ENCODE peak calls at places on chromosomes 16 and 17, in five cellular contexts. D, C, P, R and V are unnamed samples.

GRCh38 chr16:88593064-88593463 is 22.9 kb downstream of the ZC3H18 start:
- DNase-seq in R (no peak), P (no peak), C (no peak), D (no peak), V (no peak)

GRCh38 chr17:18070861-18071340 is 16.8 kb upstream of the DRG2 start:
- DNase-seq in C (no peak), P (no peak), R (no peak), D (peak; percentile 35), V (peak; percentile 47)

GRCh38 chr17:38789185-38789584 is 10.2 kb downstream of the PIP4K2B start:
- DNase-seq in P (no peak), R (no peak), D (peak; percentile 94), C (no peak), V (peak; percentile 79)

GRCh38 chr17:78995761-78996451 is 13.7 kb downstream of the CANT1 start:
- DNase-seq in D (no peak), C (peak; percentile 63), R (peak; percentile 91), P (no peak), V (no peak)

GRCh38 chr17:82439829-82440365 is 10.7 kb downstream of the CYBC1 start:
- DNase-seq in D (no peak), P (no peak), C (no peak), R (peak; percentile 51), V (no peak)

GRCh38 chr16:67164599-67165061 is at the start of gene HSF4:
- DNase-seq in R (peak; percentile 74), P (no peak), D (no peak), C (peak; percentile 79), V (no peak)

GRCh38 chr16:85326113-85326793 is 214.0 kb upstream of the CIBAR2 start:
- DNase-seq in R (no peak), C (no peak), P (no peak), D (peak; percentile 51), V (no peak)

GRCh38 chr17:35931794-35932419 is 1.3 kb upstream of the RDM1 start:
- DNase-seq in P (no peak), R (no peak), C (no peak), D (no peak), V (peak; percentile 28)

GRCh38 chr16:90018297-90019200 is 707 bp downstream of the DBNDD1 start:
- DNase-seq in D (peak; percentile 43), C (peak; percentile 84), P (no peak), R (no peak), V (no peak)

GRCh38 chr16:70481929-70482536 is 27.6 kb downstream of the FCSK start:
- DNase-seq in C (no peak), D (no peak), R (no peak), P (no peak), V (peak; percentile 43)

GRCh38 chr17:40023590-40024292 is 8.5 kb downstream of the CSF3 start:
- DNase-seq in D (no peak), R (peak; percentile 88), C (no peak), P (no peak), V (peak; percentile 62)

GRCh38 chr16:11136600-11136999 is 119.4 kb downstream of the SOCS1 start:
- DNase-seq in P (no peak), C (peak; percentile 72), R (no peak), D (no peak), V (peak; percentile 34)

GRCh38 chr16:77683845-77684526 is 38.3 kb upstream of the NUDT7 start:
- DNase-seq in C (no peak), D (no peak), R (no peak), P (no peak), V (no peak)

GRCh38 chr17:1979182-1979980 is 45.8 kb downstream of the RTN4RL1 start:
- DNase-seq in C (no peak), R (no peak), P (no peak), D (no peak), V (no peak)

GRCh38 chr16:82016964-82017363 is 5.7 kb upstream of the SDR42E1 start:
- DNase-seq in C (no peak), R (no peak), P (no peak), D (no peak), V (peak; percentile 75)

GRCh38 chr17:78805301-78805700 is 23.2 kb upstream of the CYTH1 start:
- DNase-seq in C (peak; percentile 40), P (no peak), D (no peak), R (no peak), V (no peak)

GRCh38 chr17:79793924-79794304 is 3.0 kb downstream of the CBX8 start:
- DNase-seq in R (no peak), C (no peak), D (peak; percentile 83), P (no peak), V (no peak)

GRCh38 chr17:63116967-63117366 is 150.9 kb downstream of the TANC2 start:
- DNase-seq in P (no peak), D (peak; percentile 58), C (no peak), R (no peak), V (peak; percentile 45)

GRCh38 chr16:56011808-56012478 is 136.8 kb upstream of the CES5A start:
- DNase-seq in D (no peak), P (no peak), C (no peak), R (no peak), V (no peak)

GRCh38 chr16:86854058-86854621 is 275.8 kb downstream of the FOXL1 start:
- DNase-seq in P (no peak), C (no peak), R (no peak), D (no peak), V (peak; percentile 99)

GRCh38 chr17:58577696-58578095 is 63.3 kb upstream of the MTMR4 start:
- DNase-seq in P (no peak), C (no peak), D (peak; percentile 57), R (no peak), V (peak; percentile 37)

GRCh38 chr17:50172130-50172529 is 6.3 kb downstream of the SGCA start:
- DNase-seq in P (no peak), C (peak; percentile 45), D (no peak), R (peak; percentile 28), V (no peak)

GRCh38 chr16:67200491-67200890 is 1.6 kb downstream of the ELMO3 start:
- DNase-seq in D (no peak), P (no peak), R (no peak), C (peak; percentile 73), V (no peak)

GRCh38 chr16:53445534-53445933 is 11.3 kb downstream of the RBL2 start:
- DNase-seq in P (no peak), C (no peak), R (no peak), D (no peak), V (no peak)